ENCODE peak calls at places on chromosomes 11 and 22, in nine cellular contexts. One of them, this sample, is unnamed.
A peak's percentile ranks its signal among the peaks of the same experiment; 100 is the strongest.

GRCh38 chr11:72144807-72145565 is 9.5 kb downstream of the FOLR3 start:
- DNase-seq in dorsolateral prefrontal cortex: no peak
- DNase-seq in GM12865: no peak
- DNase-seq in stimulated activated CD4-positive, alpha-beta T cell treated with anti-CD3 and anti-CD28 coated beads, Interleukin-15, amount 100 ng/mL, for 48 hours: no peak
- DNase-seq in activated effector memory CD4-positive, alpha-beta T cell treated with anti-CD3 and anti-CD28 coated beads, Interleukin-2, amount 50 U/mL, for 16 hours: no peak
- DNase-seq in AG08396: peak; percentile 12
- DNase-seq in lower leg skin: no peak
- DNase-seq in PC-3: peak; percentile 67
- DNase-seq in activated naive CD4-positive, alpha-beta T cell treated with anti-CD3 and anti-CD28 coated beads, Interleukin-2, amount 50 U/mL, for 72 hours: no peak
- DNase-seq in this sample: no peak

GRCh38 chr11:131370901-131371790 is 731 bp downstream of the NTM start:
- DNase-seq in GM12865: no peak
- DNase-seq in PC-3: no peak
- DNase-seq in activated naive CD4-positive, alpha-beta T cell treated with anti-CD3 and anti-CD28 coated beads, Interleukin-2, amount 50 U/mL, for 72 hours: no peak
- DNase-seq in dorsolateral prefrontal cortex: no peak
- DNase-seq in lower leg skin: no peak
- DNase-seq in stimulated activated CD4-positive, alpha-beta T cell treated with anti-CD3 and anti-CD28 coated beads, Interleukin-15, amount 100 ng/mL, for 48 hours: no peak
- DNase-seq in AG08396: no peak
- DNase-seq in activated effector memory CD4-positive, alpha-beta T cell treated with anti-CD3 and anti-CD28 coated beads, Interleukin-2, amount 50 U/mL, for 16 hours: no peak
- DNase-seq in this sample: no peak

GRCh38 chr11:126461996-126462395 is 106.5 kb downstream of the ST3GAL4 start:
- DNase-seq in activated naive CD4-positive, alpha-beta T cell treated with anti-CD3 and anti-CD28 coated beads, Interleukin-2, amount 50 U/mL, for 72 hours: no peak
- DNase-seq in PC-3: no peak
- DNase-seq in stimulated activated CD4-positive, alpha-beta T cell treated with anti-CD3 and anti-CD28 coated beads, Interleukin-15, amount 100 ng/mL, for 48 hours: no peak
- DNase-seq in dorsolateral prefrontal cortex: no peak
- DNase-seq in AG08396: no peak
- DNase-seq in activated effector memory CD4-positive, alpha-beta T cell treated with anti-CD3 and anti-CD28 coated beads, Interleukin-2, amount 50 U/mL, for 16 hours: no peak
- DNase-seq in GM12865: no peak
- DNase-seq in lower leg skin: no peak
- DNase-seq in this sample: no peak

GRCh38 chr11:62143727-62144126 is 19.9 kb downstream of the INCENP start:
- DNase-seq in lower leg skin: no peak
- DNase-seq in dorsolateral prefrontal cortex: no peak
- DNase-seq in GM12865: no peak
- DNase-seq in PC-3: no peak
- DNase-seq in activated effector memory CD4-positive, alpha-beta T cell treated with anti-CD3 and anti-CD28 coated beads, Interleukin-2, amount 50 U/mL, for 16 hours: peak; percentile 28
- DNase-seq in AG08396: no peak
- DNase-seq in activated naive CD4-positive, alpha-beta T cell treated with anti-CD3 and anti-CD28 coated beads, Interleukin-2, amount 50 U/mL, for 72 hours: peak; percentile 40
- DNase-seq in stimulated activated CD4-positive, alpha-beta T cell treated with anti-CD3 and anti-CD28 coated beads, Interleukin-15, amount 100 ng/mL, for 48 hours: no peak
- DNase-seq in this sample: no peak

GRCh38 chr11:70826541-70826943 is 425.8 kb downstream of the SHANK2 start:
- DNase-seq in AG08396: peak; percentile 45
- DNase-seq in activated effector memory CD4-positive, alpha-beta T cell treated with anti-CD3 and anti-CD28 coated beads, Interleukin-2, amount 50 U/mL, for 16 hours: no peak
- DNase-seq in stimulated activated CD4-positive, alpha-beta T cell treated with anti-CD3 and anti-CD28 coated beads, Interleukin-15, amount 100 ng/mL, for 48 hours: no peak
- DNase-seq in GM12865: no peak
- DNase-seq in PC-3: no peak
- DNase-seq in lower leg skin: no peak
- DNase-seq in activated naive CD4-positive, alpha-beta T cell treated with anti-CD3 and anti-CD28 coated beads, Interleukin-2, amount 50 U/mL, for 72 hours: no peak
- DNase-seq in dorsolateral prefrontal cortex: peak; percentile 65
- DNase-seq in this sample: no peak

GRCh38 chr11:134589155-134589554 is 177.1 kb upstream of the B3GAT1 start:
- DNase-seq in lower leg skin: no peak
- DNase-seq in activated naive CD4-positive, alpha-beta T cell treated with anti-CD3 and anti-CD28 coated beads, Interleukin-2, amount 50 U/mL, for 72 hours: no peak
- DNase-seq in GM12865: no peak
- DNase-seq in AG08396: no peak
- DNase-seq in activated effector memory CD4-positive, alpha-beta T cell treated with anti-CD3 and anti-CD28 coated beads, Interleukin-2, amount 50 U/mL, for 16 hours: peak; percentile 33
- DNase-seq in PC-3: no peak
- DNase-seq in dorsolateral prefrontal cortex: no peak
- DNase-seq in stimulated activated CD4-positive, alpha-beta T cell treated with anti-CD3 and anti-CD28 coated beads, Interleukin-15, amount 100 ng/mL, for 48 hours: no peak
- DNase-seq in this sample: no peak

GRCh38 chr22:46262449-46263207 is 515 bp downstream of the PKDREJ start:
- DNase-seq in activated effector memory CD4-positive, alpha-beta T cell treated with anti-CD3 and anti-CD28 coated beads, Interleukin-2, amount 50 U/mL, for 16 hours: peak; percentile 69
- DNase-seq in activated naive CD4-positive, alpha-beta T cell treated with anti-CD3 and anti-CD28 coated beads, Interleukin-2, amount 50 U/mL, for 72 hours: peak; percentile 55
- DNase-seq in lower leg skin: no peak
- DNase-seq in PC-3: no peak
- DNase-seq in stimulated activated CD4-positive, alpha-beta T cell treated with anti-CD3 and anti-CD28 coated beads, Interleukin-15, amount 100 ng/mL, for 48 hours: no peak
- DNase-seq in AG08396: no peak
- DNase-seq in GM12865: no peak
- DNase-seq in dorsolateral prefrontal cortex: peak; percentile 23
- DNase-seq in this sample: peak; percentile 24

GRCh38 chr11:118088531-118088930 is 1.8 kb upstream of the SMIM35 start:
- DNase-seq in stimulated activated CD4-positive, alpha-beta T cell treated with anti-CD3 and anti-CD28 coated beads, Interleukin-15, amount 100 ng/mL, for 48 hours: no peak
- DNase-seq in PC-3: peak; percentile 60
- DNase-seq in activated effector memory CD4-positive, alpha-beta T cell treated with anti-CD3 and anti-CD28 coated beads, Interleukin-2, amount 50 U/mL, for 16 hours: no peak
- DNase-seq in GM12865: no peak
- DNase-seq in activated naive CD4-positive, alpha-beta T cell treated with anti-CD3 and anti-CD28 coated beads, Interleukin-2, amount 50 U/mL, for 72 hours: no peak
- DNase-seq in lower leg skin: no peak
- DNase-seq in AG08396: no peak
- DNase-seq in dorsolateral prefrontal cortex: no peak
- DNase-seq in this sample: no peak

GRCh38 chr22:20206709-20207215 is 55.9 kb upstream of the CCDC188 start:
- DNase-seq in stimulated activated CD4-positive, alpha-beta T cell treated with anti-CD3 and anti-CD28 coated beads, Interleukin-15, amount 100 ng/mL, for 48 hours: peak; percentile 13
- DNase-seq in activated naive CD4-positive, alpha-beta T cell treated with anti-CD3 and anti-CD28 coated beads, Interleukin-2, amount 50 U/mL, for 72 hours: peak; percentile 75
- DNase-seq in AG08396: no peak
- DNase-seq in dorsolateral prefrontal cortex: no peak
- DNase-seq in activated effector memory CD4-positive, alpha-beta T cell treated with anti-CD3 and anti-CD28 coated beads, Interleukin-2, amount 50 U/mL, for 16 hours: no peak
- DNase-seq in lower leg skin: no peak
- DNase-seq in PC-3: no peak
- DNase-seq in GM12865: no peak
- DNase-seq in this sample: no peak

GRCh38 chr11:94151903-94152677 is 23.4 kb downstream of the PANX1 start:
- DNase-seq in stimulated activated CD4-positive, alpha-beta T cell treated with anti-CD3 and anti-CD28 coated beads, Interleukin-15, amount 100 ng/mL, for 48 hours: peak; percentile 27
- DNase-seq in activated effector memory CD4-positive, alpha-beta T cell treated with anti-CD3 and anti-CD28 coated beads, Interleukin-2, amount 50 U/mL, for 16 hours: no peak
- DNase-seq in PC-3: peak; percentile 96
- DNase-seq in dorsolateral prefrontal cortex: no peak
- DNase-seq in lower leg skin: peak; percentile 37
- DNase-seq in activated naive CD4-positive, alpha-beta T cell treated with anti-CD3 and anti-CD28 coated beads, Interleukin-2, amount 50 U/mL, for 72 hours: no peak
- DNase-seq in AG08396: peak; percentile 75
- DNase-seq in GM12865: no peak
- DNase-seq in this sample: no peak

GRCh38 chr11:46391578-46392420 is at the start of gene CHRM4:
- DNase-seq in activated naive CD4-positive, alpha-beta T cell treated with anti-CD3 and anti-CD28 coated beads, Interleukin-2, amount 50 U/mL, for 72 hours: peak; percentile 57
- DNase-seq in stimulated activated CD4-positive, alpha-beta T cell treated with anti-CD3 and anti-CD28 coated beads, Interleukin-15, amount 100 ng/mL, for 48 hours: no peak
- DNase-seq in activated effector memory CD4-positive, alpha-beta T cell treated with anti-CD3 and anti-CD28 coated beads, Interleukin-2, amount 50 U/mL, for 16 hours: no peak
- DNase-seq in AG08396: peak; percentile 86
- DNase-seq in lower leg skin: no peak
- DNase-seq in dorsolateral prefrontal cortex: peak; percentile 28
- DNase-seq in GM12865: no peak
- DNase-seq in PC-3: no peak
- DNase-seq in this sample: no peak

GRCh38 chr11:20162824-20163777 is 2.8 kb upstream of the DBX1 start:
- DNase-seq in lower leg skin: no peak
- DNase-seq in PC-3: no peak
- DNase-seq in activated naive CD4-positive, alpha-beta T cell treated with anti-CD3 and anti-CD28 coated beads, Interleukin-2, amount 50 U/mL, for 72 hours: no peak
- DNase-seq in AG08396: no peak
- DNase-seq in activated effector memory CD4-positive, alpha-beta T cell treated with anti-CD3 and anti-CD28 coated beads, Interleukin-2, amount 50 U/mL, for 16 hours: no peak
- DNase-seq in GM12865: no peak
- DNase-seq in stimulated activated CD4-positive, alpha-beta T cell treated with anti-CD3 and anti-CD28 coated beads, Interleukin-15, amount 100 ng/mL, for 48 hours: no peak
- DNase-seq in dorsolateral prefrontal cortex: peak; percentile 11
- DNase-seq in this sample: no peak